ENCODE peak calls at places on chromosome 2, in six cellular contexts. One of them, this sample, is unnamed.

GRCh38 chr2:32918774-32919173 is 28.0 kb upstream of the LTBP1 start:
- DNase-seq in stromal cell of bone marrow: no peak
- DNase-seq in SJCRH30: no peak
- DNase-seq in M059J: no peak
- DNase-seq in AG08395: no peak
- DNase-seq in SK-N-DZ: no peak
- DNase-seq in this sample: no peak

GRCh38 chr2:230941202-230942180 is 16.4 kb upstream of the GPR55 start:
- DNase-seq in M059J: no peak
- DNase-seq in AG08395: no peak
- DNase-seq in SJCRH30: no peak
- DNase-seq in SK-N-DZ: no peak
- DNase-seq in stromal cell of bone marrow: no peak
- DNase-seq in this sample: no peak

GRCh38 chr2:10041711-10042110 is 1.6 kb upstream of the KLF11 start:
- DNase-seq in stromal cell of bone marrow: no peak
- DNase-seq in SJCRH30: no peak
- DNase-seq in SK-N-DZ: no peak
- DNase-seq in M059J: no peak
- DNase-seq in AG08395: no peak
- DNase-seq in this sample: no peak

GRCh38 chr2:164981217-164981990 is 26.1 kb upstream of the SLC38A11 start:
- DNase-seq in AG08395: no peak
- DNase-seq in M059J: peak
- DNase-seq in SK-N-DZ: no peak
- DNase-seq in stromal cell of bone marrow: no peak
- DNase-seq in SJCRH30: no peak
- DNase-seq in this sample: no peak

GRCh38 chr2:240389302-240389805 is 46.1 kb upstream of the GPC1 start:
- DNase-seq in SK-N-DZ: no peak
- DNase-seq in AG08395: no peak
- DNase-seq in stromal cell of bone marrow: no peak
- DNase-seq in M059J: no peak
- DNase-seq in SJCRH30: no peak
- DNase-seq in this sample: no peak

GRCh38 chr2:240212425-240213225 is 72.2 kb upstream of the OTOS start:
- DNase-seq in stromal cell of bone marrow: no peak
- DNase-seq in SK-N-DZ: no peak
- DNase-seq in M059J: no peak
- DNase-seq in SJCRH30: no peak
- DNase-seq in AG08395: no peak
- DNase-seq in this sample: no peak

GRCh38 chr2:71935291-71935848 is 212.3 kb downstream of the CYP26B1 start:
- DNase-seq in M059J: peak
- DNase-seq in SJCRH30: no peak
- DNase-seq in SK-N-DZ: no peak
- DNase-seq in AG08395: peak
- DNase-seq in stromal cell of bone marrow: peak
- DNase-seq in this sample: no peak

GRCh38 chr2:207184348-207184747 is 18.6 kb upstream of the KLF7 start:
- DNase-seq in stromal cell of bone marrow: peak
- DNase-seq in SK-N-DZ: no peak
- DNase-seq in M059J: peak
- DNase-seq in SJCRH30: no peak
- DNase-seq in AG08395: peak
- DNase-seq in this sample: no peak

GRCh38 chr2:105768961-105769452 is 24.3 kb downstream of the NCK2 start:
- DNase-seq in M059J: no peak
- DNase-seq in stromal cell of bone marrow: no peak
- DNase-seq in AG08395: no peak
- DNase-seq in SK-N-DZ: no peak
- DNase-seq in SJCRH30: no peak
- DNase-seq in this sample: no peak

GRCh38 chr2:162422894-162423293 is 79.0 kb downstream of the GCA start:
- DNase-seq in M059J: peak
- DNase-seq in AG08395: no peak
- DNase-seq in stromal cell of bone marrow: no peak
- DNase-seq in SK-N-DZ: no peak
- DNase-seq in SJCRH30: no peak
- DNase-seq in this sample: no peak

GRCh38 chr2:88919087-88919738 is 227.7 kb downstream of the RPIA start:
- DNase-seq in AG08395: peak
- DNase-seq in SJCRH30: no peak
- DNase-seq in stromal cell of bone marrow: peak
- DNase-seq in M059J: peak
- DNase-seq in SK-N-DZ: no peak
- DNase-seq in this sample: peak

GRCh38 chr2:156935611-156936010 is 321.9 kb upstream of the GALNT5 start:
- DNase-seq in AG08395: no peak
- DNase-seq in stromal cell of bone marrow: no peak
- DNase-seq in SJCRH30: no peak
- DNase-seq in SK-N-DZ: no peak
- DNase-seq in M059J: peak
- DNase-seq in this sample: peak

GRCh38 chr2:37653805-37654378 is 17.6 kb downstream of the CDC42EP3 start:
- DNase-seq in AG08395: peak
- DNase-seq in SJCRH30: no peak
- DNase-seq in M059J: no peak
- DNase-seq in SK-N-DZ: no peak
- DNase-seq in stromal cell of bone marrow: no peak
- DNase-seq in this sample: peak

GRCh38 chr2:73028841-73029240 is 42.7 kb downstream of the SFXN5 start:
- DNase-seq in SK-N-DZ: no peak
- DNase-seq in SJCRH30: peak
- DNase-seq in stromal cell of bone marrow: peak
- DNase-seq in AG08395: no peak
- DNase-seq in M059J: no peak
- DNase-seq in this sample: no peak

GRCh38 chr2:237414056-237414661 is at the start of gene COL6A3:
- DNase-seq in SK-N-DZ: no peak
- DNase-seq in stromal cell of bone marrow: peak
- DNase-seq in AG08395: peak
- DNase-seq in SJCRH30: no peak
- DNase-seq in M059J: no peak
- DNase-seq in this sample: no peak

GRCh38 chr2:125004091-125004800 is 979.2 kb downstream of the CNTNAP5 start:
- DNase-seq in AG08395: no peak
- DNase-seq in SK-N-DZ: no peak
- DNase-seq in SJCRH30: no peak
- DNase-seq in M059J: peak
- DNase-seq in stromal cell of bone marrow: no peak
- DNase-seq in this sample: no peak

GRCh38 chr2:183799761-183800160 is 675.5 kb downstream of the NUP35 start:
- DNase-seq in stromal cell of bone marrow: no peak
- DNase-seq in AG08395: no peak
- DNase-seq in M059J: no peak
- DNase-seq in SJCRH30: no peak
- DNase-seq in SK-N-DZ: no peak
- DNase-seq in this sample: no peak

GRCh38 chr2:23578964-23579671 is 194.1 kb downstream of the KLHL29 start:
- DNase-seq in AG08395: no peak
- DNase-seq in stromal cell of bone marrow: no peak
- DNase-seq in SK-N-DZ: no peak
- DNase-seq in SJCRH30: no peak
- DNase-seq in M059J: no peak
- DNase-seq in this sample: no peak

GRCh38 chr2:12883911-12884310 is 167.2 kb downstream of the TRIB2 start:
- DNase-seq in SJCRH30: no peak
- DNase-seq in SK-N-DZ: no peak
- DNase-seq in stromal cell of bone marrow: no peak
- DNase-seq in M059J: peak
- DNase-seq in AG08395: peak
- DNase-seq in this sample: no peak

GRCh38 chr2:54212456-54212855 is 43.6 kb downstream of the TSPYL6 start:
- DNase-seq in stromal cell of bone marrow: peak
- DNase-seq in M059J: peak
- DNase-seq in SK-N-DZ: no peak
- DNase-seq in SJCRH30: peak
- DNase-seq in AG08395: peak
- DNase-seq in this sample: no peak

GRCh38 chr2:111948832-111949231 is 50.4 kb downstream of the MERTK start:
- DNase-seq in SK-N-DZ: no peak
- DNase-seq in M059J: no peak
- DNase-seq in AG08395: no peak
- DNase-seq in SJCRH30: no peak
- DNase-seq in stromal cell of bone marrow: no peak
- DNase-seq in this sample: no peak

GRCh38 chr2:106886916-106887758 is 1.2 kb upstream of the ST6GAL2 start:
- DNase-seq in SK-N-DZ: peak
- DNase-seq in SJCRH30: peak
- DNase-seq in AG08395: no peak
- DNase-seq in stromal cell of bone marrow: no peak
- DNase-seq in M059J: peak
- DNase-seq in this sample: peak

GRCh38 chr2:107320881-107321280 is 434.9 kb upstream of the ST6GAL2 start:
- DNase-seq in stromal cell of bone marrow: no peak
- DNase-seq in SK-N-DZ: peak
- DNase-seq in SJCRH30: no peak
- DNase-seq in AG08395: no peak
- DNase-seq in M059J: no peak
- DNase-seq in this sample: no peak

GRCh38 chr2:160075171-160075570 is 12.8 kb upstream of the PLA2R1 start:
- DNase-seq in SK-N-DZ: no peak
- DNase-seq in stromal cell of bone marrow: peak
- DNase-seq in SJCRH30: no peak
- DNase-seq in AG08395: peak
- DNase-seq in M059J: peak
- DNase-seq in this sample: no peak

GRCh38 chr2:104077573-104077972 is 776.3 kb upstream of the POU3F3 start:
- DNase-seq in SJCRH30: no peak
- DNase-seq in AG08395: no peak
- DNase-seq in M059J: no peak
- DNase-seq in stromal cell of bone marrow: no peak
- DNase-seq in SK-N-DZ: no peak
- DNase-seq in this sample: no peak

GRCh38 chr2:2530334-2530733 is 199.3 kb upstream of the MYT1L start:
- DNase-seq in SK-N-DZ: no peak
- DNase-seq in M059J: no peak
- DNase-seq in SJCRH30: no peak
- DNase-seq in stromal cell of bone marrow: no peak
- DNase-seq in AG08395: no peak
- DNase-seq in this sample: no peak

GRCh38 chr2:138071720-138072719 is 107.7 kb downstream of the HNMT start:
- DNase-seq in SJCRH30: peak
- DNase-seq in AG08395: no peak
- DNase-seq in SK-N-DZ: no peak
- DNase-seq in stromal cell of bone marrow: no peak
- DNase-seq in M059J: peak
- DNase-seq in this sample: peak

GRCh38 chr2:73444202-73444601 is 58.6 kb downstream of the ALMS1 start:
- DNase-seq in SJCRH30: no peak
- DNase-seq in M059J: no peak
- DNase-seq in SK-N-DZ: no peak
- DNase-seq in stromal cell of bone marrow: no peak
- DNase-seq in AG08395: no peak
- DNase-seq in this sample: no peak

GRCh38 chr2:72103690-72104089 is 44.0 kb downstream of the CYP26B1 start:
- DNase-seq in M059J: no peak
- DNase-seq in AG08395: no peak
- DNase-seq in SK-N-DZ: no peak
- DNase-seq in SJCRH30: no peak
- DNase-seq in stromal cell of bone marrow: no peak
- DNase-seq in this sample: no peak

GRCh38 chr2:230691005-230691647 is 21.5 kb upstream of the CAB39 start:
- DNase-seq in AG08395: peak
- DNase-seq in stromal cell of bone marrow: no peak
- DNase-seq in SJCRH30: peak
- DNase-seq in SK-N-DZ: no peak
- DNase-seq in M059J: peak
- DNase-seq in this sample: no peak

GRCh38 chr2:71922501-71923142 is 225.0 kb downstream of the CYP26B1 start:
- DNase-seq in SJCRH30: no peak
- DNase-seq in stromal cell of bone marrow: no peak
- DNase-seq in SK-N-DZ: no peak
- DNase-seq in AG08395: no peak
- DNase-seq in M059J: no peak
- DNase-seq in this sample: no peak

GRCh38 chr2:212142616-212143015 is 396.0 kb downstream of the ERBB4 start:
- DNase-seq in stromal cell of bone marrow: no peak
- DNase-seq in SJCRH30: no peak
- DNase-seq in AG08395: no peak
- DNase-seq in SK-N-DZ: no peak
- DNase-seq in M059J: no peak
- DNase-seq in this sample: no peak

GRCh38 chr2:95023222-95023597 is 2.3 kb upstream of the MAL start:
- DNase-seq in SK-N-DZ: no peak
- DNase-seq in M059J: peak
- DNase-seq in SJCRH30: no peak
- DNase-seq in stromal cell of bone marrow: no peak
- DNase-seq in AG08395: no peak
- DNase-seq in this sample: peak

GRCh38 chr2:55952415-55952814 is 28.8 kb upstream of the EFEMP1 start:
- DNase-seq in SK-N-DZ: peak
- DNase-seq in AG08395: no peak
- DNase-seq in M059J: no peak
- DNase-seq in stromal cell of bone marrow: no peak
- DNase-seq in SJCRH30: no peak
- DNase-seq in this sample: no peak

GRCh38 chr2:239961662-239962220 is 63.4 kb downstream of the NDUFA10 start:
- DNase-seq in SJCRH30: no peak
- DNase-seq in M059J: no peak
- DNase-seq in SK-N-DZ: no peak
- DNase-seq in AG08395: no peak
- DNase-seq in stromal cell of bone marrow: no peak
- DNase-seq in this sample: no peak

GRCh38 chr2:1544478-1545069 is 131.3 kb downstream of the TPO start:
- DNase-seq in AG08395: peak
- DNase-seq in SJCRH30: no peak
- DNase-seq in M059J: peak
- DNase-seq in stromal cell of bone marrow: peak
- DNase-seq in SK-N-DZ: no peak
- DNase-seq in this sample: no peak